ENCODE peak calls at places on chromosomes 6 and 20, in seven cellular contexts. A is HFF-Myc, V is transverse colon, I is left ventricle myocardium inferior, F is cardiac fibroblast, M is lower lobe of right lung, S is lower leg skin. P is an unnamed sample.

GRCh38 chr6:83055366-83055964 is 10.2 kb downstream of the UBE3D start:
- DNase-seq in A (no peak), V (peak), I (no peak), F (peak), M (no peak), S (peak), P (peak)

GRCh38 chr6:30840084-30840921 is 44.0 kb upstream of the DDR1 start:
- DNase-seq in A (no peak), V (peak), I (no peak), F (no peak), M (no peak), S (no peak), P (no peak)

GRCh38 chr20:32484221-32485125 is 100.7 kb downstream of the NOL4L start:
- DNase-seq in A (no peak), V (peak), I (peak), F (no peak), M (peak), S (no peak), P (peak)

GRCh38 chr6:131807644-131808459 is at the start of gene ENPP1:
- DNase-seq in A (no peak), V (peak), I (peak), F (peak), M (peak), S (peak), P (peak)

GRCh38 chr6:144725731-144726522 is 440.8 kb downstream of the UTRN start:
- DNase-seq in A (no peak), V (no peak), I (peak), F (no peak), M (no peak), S (no peak), P (no peak)

GRCh38 chr20:34410331-34410730 is 47.3 kb downstream of the ITCH start:
- DNase-seq in A (peak), V (no peak), I (no peak), F (no peak), M (no peak), S (no peak), P (no peak)

GRCh38 chr6:29510202-29510601 is 22.4 kb upstream of the MAS1L start:
- DNase-seq in A (no peak), V (no peak), I (no peak), F (no peak), M (no peak), S (no peak), P (no peak)

GRCh38 chr6:131270534-131270933 is 135.3 kb downstream of the AKAP7 start:
- DNase-seq in A (no peak), V (no peak), I (no peak), F (no peak), M (no peak), S (no peak), P (no peak)

GRCh38 chr20:4998160-4998651 is 3.1 kb downstream of the SLC23A2 start:
- DNase-seq in A (no peak), V (no peak), I (no peak), F (no peak), M (no peak), S (no peak), P (no peak)
- TF ChIP-seq CTCF in A (no peak), V (no peak), I (no peak), F (peak), M (no peak), S (no peak), P (no peak)

DNA sequence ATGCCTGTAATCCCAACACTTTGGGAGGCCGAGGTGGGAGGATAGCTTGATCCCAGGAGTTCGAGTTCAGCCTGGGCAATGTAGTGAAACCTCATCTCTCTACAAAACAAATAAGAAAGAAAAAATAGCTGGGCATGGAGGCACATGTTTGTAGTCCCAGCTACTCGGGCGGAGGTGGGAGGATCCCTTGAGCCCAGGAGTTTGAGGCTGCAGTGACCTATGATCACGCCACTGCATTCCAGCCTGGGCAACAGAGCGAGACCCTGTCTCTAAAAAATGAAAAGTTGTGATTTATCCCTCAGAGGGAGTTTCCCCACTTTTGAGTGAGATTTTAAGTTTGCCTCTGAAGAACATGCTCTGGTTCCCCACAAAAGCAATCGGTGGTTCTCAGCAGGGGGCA is 17.4 kb upstream of the BMP7 start:
- DNase-seq in A (no peak), V (no peak), I (no peak), F (no peak), M (no peak), S (no peak), P (no peak)
- H3K4me3 ChIP-seq in A (no peak), V (no peak), I (no peak), F (no peak), M (no peak), S (no peak), P (no peak)

GRCh38 chr6:148392611-148393160 is 50.0 kb downstream of the SASH1 start:
- DNase-seq in A (no peak), V (no peak), I (no peak), F (peak), M (no peak), S (no peak), P (no peak)

GRCh38 chr6:148385379-148385778 is 42.7 kb downstream of the SASH1 start:
- DNase-seq in A (no peak), V (no peak), I (no peak), F (no peak), M (no peak), S (no peak), P (no peak)

GRCh38 chr6:148388477-148388876 is 45.8 kb downstream of the SASH1 start:
- DNase-seq in A (no peak), V (no peak), I (no peak), F (no peak), M (no peak), S (no peak), P (no peak)

GRCh38 chr6:148389917-148390316 is 47.3 kb downstream of the SASH1 start:
- DNase-seq in A (no peak), V (no peak), I (no peak), F (no peak), M (no peak), S (no peak), P (no peak)

GRCh38 chr6:148389086-148389485 is 46.4 kb downstream of the SASH1 start:
- DNase-seq in A (no peak), V (no peak), I (no peak), F (no peak), M (no peak), S (no peak), P (no peak)
- TF ChIP-seq CTCF in A (no peak), V (no peak), I (no peak), F (no peak), M (no peak), S (no peak), P (no peak)

DNA sequence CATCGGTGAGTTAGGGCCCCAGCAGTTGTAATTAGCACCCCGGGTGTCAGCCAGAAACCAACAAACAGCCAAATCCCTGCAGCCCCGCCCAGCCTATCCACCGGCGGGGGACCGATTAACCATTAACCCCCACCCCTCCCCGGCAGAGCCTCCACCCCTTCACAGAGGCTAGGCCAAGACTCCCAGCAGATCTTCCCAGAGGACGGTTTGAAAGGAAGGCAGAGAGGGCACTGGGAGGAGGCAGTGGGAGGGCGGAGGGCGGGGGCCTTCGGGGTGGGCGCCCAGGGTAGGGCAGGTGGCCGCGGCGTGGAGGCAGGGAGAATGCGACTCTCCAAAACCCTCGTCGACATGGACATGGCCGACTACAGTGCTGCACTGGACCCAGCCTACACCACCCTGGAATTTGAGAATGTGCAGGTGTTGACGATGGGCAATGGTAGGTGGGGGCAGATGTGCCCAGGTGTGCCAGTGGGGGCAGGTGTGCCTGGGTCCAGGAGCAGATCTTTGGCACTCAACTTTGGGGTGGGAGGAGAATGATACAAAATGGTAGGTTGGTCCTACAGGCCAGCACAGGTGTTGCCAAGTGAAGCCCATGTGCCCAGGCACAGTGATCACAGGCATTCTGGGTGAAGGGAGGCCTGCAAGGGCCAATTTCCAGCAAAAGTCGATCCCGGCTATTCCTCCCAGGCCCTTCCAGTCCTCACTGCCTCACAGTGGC is 45.7 kb downstream of the HNF4A start:
- DNase-seq in A (no peak), V (peak), I (no peak), F (no peak), M (no peak), S (no peak), P (no peak)
- H3K4me3 ChIP-seq in A (no peak), V (peak), I (no peak), F (no peak), M (no peak), S (no peak), P (no peak)

GRCh38 chr6:119220452-119220851 is 129.1 kb downstream of the MAN1A1 start:
- DNase-seq in A (no peak), V (no peak), I (no peak), F (no peak), M (no peak), S (no peak), P (no peak)

GRCh38 chr6:119215309-119215708 is 134.3 kb downstream of the MAN1A1 start:
- DNase-seq in A (no peak), V (no peak), I (no peak), F (no peak), M (no peak), S (no peak), P (no peak)

GRCh38 chr6:119224095-119224701 is 125.4 kb downstream of the MAN1A1 start:
- DNase-seq in A (no peak), V (no peak), I (no peak), F (no peak), M (no peak), S (no peak), P (no peak)

GRCh38 chr6:119215885-119216590 is 133.5 kb downstream of the MAN1A1 start:
- DNase-seq in A (no peak), V (no peak), I (no peak), F (no peak), M (no peak), S (no peak), P (no peak)

DNA sequence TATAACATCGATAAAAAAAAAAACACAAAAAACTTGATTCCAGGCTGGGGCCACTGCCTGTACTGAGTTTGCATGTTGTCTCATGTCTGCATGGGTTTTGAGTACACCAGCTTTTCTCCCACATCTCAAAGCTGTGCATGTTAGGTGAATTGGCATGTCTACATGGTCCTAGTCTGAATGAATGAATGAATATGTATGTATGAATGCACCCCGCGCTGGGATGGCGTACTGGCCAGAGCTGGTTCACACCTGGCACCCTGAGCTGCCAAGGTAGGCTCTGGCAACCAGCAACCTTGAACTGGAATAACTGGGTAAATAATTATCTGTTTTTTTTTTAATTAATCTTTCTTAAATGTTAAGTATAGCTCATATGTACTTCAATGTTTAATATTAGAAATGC is 131.0 kb downstream of the MAN1A1 start:
- DNase-seq in A (no peak), V (no peak), I (no peak), F (no peak), M (no peak), S (no peak), P (no peak)
- TF ChIP-seq CTCF in A (no peak), V (no peak), I (no peak), F (no peak), M (no peak), S (no peak), P (no peak)

GRCh38 chr20:38818113-38819065 is 12.9 kb downstream of the PPP1R16B start:
- DNase-seq in A (no peak), V (no peak), I (no peak), F (no peak), M (no peak), S (no peak), P (no peak)
- H3K4me3 ChIP-seq in A (no peak), V (no peak), I (no peak), F (no peak), M (no peak), S (no peak), P (no peak)

GRCh38 chr6:85124472-85125428 is 325.1 kb upstream of the NT5E start:
- DNase-seq in A (no peak), V (no peak), I (no peak), F (no peak), M (no peak), S (no peak), P (no peak)

GRCh38 chr6:85127696-85128225 is 322.1 kb upstream of the NT5E start:
- DNase-seq in A (no peak), V (no peak), I (no peak), F (no peak), M (no peak), S (no peak), P (no peak)

GRCh38 chr6:85129881-85130280 is 320.0 kb upstream of the NT5E start:
- DNase-seq in A (no peak), V (no peak), I (no peak), F (no peak), M (no peak), S (no peak), P (no peak)

GRCh38 chr6:85126448-85127178 is 323.3 kb upstream of the NT5E start:
- DNase-seq in A (peak), V (peak), I (peak), F (peak), M (peak), S (peak), P (peak)

DNA sequence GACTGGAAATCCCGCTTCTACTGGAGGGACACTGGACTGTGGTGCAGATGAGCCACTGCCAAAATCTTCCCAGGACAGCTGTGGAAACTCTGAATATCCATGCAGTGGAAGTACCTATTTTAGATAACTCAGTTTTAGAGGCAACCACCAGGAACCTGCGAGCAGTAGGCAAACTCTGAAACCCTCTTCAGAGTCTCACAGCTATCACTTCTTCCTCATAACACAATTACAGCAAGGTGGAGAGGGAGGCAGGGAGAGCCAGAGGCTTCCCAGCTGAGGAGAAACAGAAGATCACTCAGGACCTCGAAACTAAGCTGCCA is 322.7 kb upstream of the NT5E start:
- DNase-seq in A (no peak), V (no peak), I (no peak), F (no peak), M (no peak), S (no peak), P (no peak)
- TF ChIP-seq CTCF in A (no peak), V (no peak), I (no peak), F (no peak), M (no peak), S (no peak), P (no peak)

GRCh38 chr6:156796627-156797026 is 19.4 kb downstream of the ARID1B start:
- DNase-seq in A (no peak), V (no peak), I (no peak), F (no peak), M (no peak), S (no peak), P (no peak)

GRCh38 chr6:156798091-156798735 is 21.0 kb downstream of the ARID1B start:
- DNase-seq in A (no peak), V (no peak), I (no peak), F (no peak), M (no peak), S (no peak), P (no peak)

GRCh38 chr6:156794963-156795362 is 17.8 kb downstream of the ARID1B start:
- DNase-seq in A (no peak), V (no peak), I (no peak), F (no peak), M (no peak), S (no peak), P (no peak)

GRCh38 chr6:156794546-156794945 is 17.4 kb downstream of the ARID1B start:
- DNase-seq in A (no peak), V (no peak), I (no peak), F (no peak), M (no peak), S (no peak), P (no peak)

GRCh38 chr6:156795825-156796224 is 18.6 kb downstream of the ARID1B start:
- DNase-seq in A (no peak), V (no peak), I (no peak), F (peak), M (no peak), S (no peak), P (no peak)
- H3K4me3 ChIP-seq in A (no peak), V (peak), I (peak), F (no peak), M (no peak), S (no peak), P (no peak)

GRCh38 chr6:140105857-140106256 is 731.4 kb upstream of the CITED2 start:
- DNase-seq in A (no peak), V (no peak), I (no peak), F (peak), M (no peak), S (no peak), P (no peak)
- TF ChIP-seq CTCF in A (peak), V (peak), I (peak), F (peak), M (no peak), S (no peak), P (no peak)